ENCODE peak calls at places on chromosomes 1 and 21, in six cellular contexts. J is HAP-1, L is K562, H is ovary, Q is prostate gland, T is mucosa of descending colon. C is an unnamed sample. For H3K4me1, the result is how much of the 10 kb centered on the place peaks cover.

GRCh38 chr21:26769613-26770188 is 75.5 kb downstream of the ADAMTS1 start:
- DNase-seq in J (peak), L (no peak), H (no peak), Q (no peak), T (no peak), C (no peak)

GRCh38 chr1:87685366-87686136 is 356.9 kb downstream of the LMO4 start:
- DNase-seq in J (peak), L (no peak), H (no peak), Q (no peak), T (no peak), C (no peak)

GRCh38 chr1:150976879-150977694 is 2.5 kb upstream of the CERS2 start:
- DNase-seq in J (no peak), L (peak), H (peak), Q (peak), T (peak), C (peak)

GRCh38 chr1:38624341-38625039 is 235.1 kb downstream of the RRAGC start:
- DNase-seq in J (no peak), L (no peak), H (no peak), Q (no peak), T (no peak), C (no peak)

GRCh38 chr1:7869136-7869905 is 16.5 kb upstream of the UTS2 start:
- DNase-seq in J (no peak), L (no peak), H (no peak), Q (no peak), T (no peak), C (no peak)

GRCh38 chr1:1212780-1213152 is 1.2 kb downstream of the TNFRSF4 start:
- DNase-seq in J (no peak), L (no peak), H (peak), Q (no peak), T (peak), C (peak)

GRCh38 chr1:43995984-43996732 is 4.8 kb downstream of the CCDC24 start:
- DNase-seq in J (peak), L (no peak), H (no peak), Q (no peak), T (no peak), C (no peak)

GRCh38 chr1:164587617-164588367 is 28.8 kb downstream of the PBX1 start:
- DNase-seq in J (peak), L (no peak), H (no peak), Q (no peak), T (no peak), C (no peak)

GRCh38 chr21:36927718-36928117 is 38.8 kb downstream of the HLCS start:
- DNase-seq in J (peak), L (peak), H (peak), Q (peak), T (peak), C (peak)

GRCh38 chr1:32337855-32338636 is 2.0 kb upstream of the MARCKSL1 start:
- DNase-seq in J (no peak), L (no peak), H (no peak), Q (no peak), T (peak), C (no peak)

GRCh38 chr1:111956155-111956817 is 33.2 kb downstream of the KCND3 start:
- DNase-seq in J (no peak), L (no peak), H (no peak), Q (no peak), T (no peak), C (no peak)

GRCh38 chr1:94729287-94729686 is 90.9 kb upstream of the SLC44A3 start:
- DNase-seq in J (no peak), L (no peak), H (no peak), Q (no peak), T (no peak), C (no peak)

DNA sequence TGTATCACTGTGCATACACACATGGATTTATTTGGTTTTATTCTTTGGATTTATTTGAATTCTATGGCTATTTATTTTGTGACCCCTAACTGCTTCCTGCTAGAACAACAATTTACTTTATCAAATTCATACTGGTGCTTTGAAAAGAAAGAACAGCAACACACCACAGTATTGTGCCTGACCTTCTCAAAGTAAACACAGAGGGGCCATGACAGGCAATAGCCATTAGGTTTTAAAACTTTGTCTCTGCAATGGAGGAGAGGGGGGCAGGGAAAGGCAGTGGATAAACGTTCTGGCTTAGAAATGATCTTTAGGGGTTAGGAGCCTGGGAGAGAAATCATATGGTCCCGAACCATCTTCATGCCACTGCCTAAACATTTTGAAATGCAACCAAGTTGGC is 40.0 kb downstream of the PLPP3 start:
- DNase-seq in J (no peak), L (no peak), H (no peak), Q (no peak), T (no peak), C (no peak)
- H3K4me1 ChIP-seq in J (under half), L (under half), H (under half), Q (under half), T (under half), C (under half)

GRCh38 chr1:159090566-159091546 is 14.3 kb upstream of the AIM2 start:
- DNase-seq in J (no peak), L (no peak), H (no peak), Q (no peak), T (no peak), C (no peak)

GRCh38 chr1:159084867-159085266 is 8.3 kb upstream of the AIM2 start:
- DNase-seq in J (no peak), L (no peak), H (no peak), Q (no peak), T (no peak), C (no peak)

GRCh38 chr1:159089184-159089791 is 12.7 kb upstream of the AIM2 start:
- DNase-seq in J (no peak), L (peak), H (no peak), Q (no peak), T (no peak), C (no peak)

GRCh38 chr1:159088566-159089183 is 12.1 kb upstream of the AIM2 start:
- DNase-seq in J (no peak), L (no peak), H (no peak), Q (no peak), T (no peak), C (no peak)

GRCh38 chr1:159088050-159088449 is 11.5 kb upstream of the AIM2 start:
- DNase-seq in J (no peak), L (no peak), H (no peak), Q (no peak), T (no peak), C (no peak)
- H3K4me1 ChIP-seq in J (under half), L (under half), H (under half), Q (under half), T (under half), C (under half)

DNA sequence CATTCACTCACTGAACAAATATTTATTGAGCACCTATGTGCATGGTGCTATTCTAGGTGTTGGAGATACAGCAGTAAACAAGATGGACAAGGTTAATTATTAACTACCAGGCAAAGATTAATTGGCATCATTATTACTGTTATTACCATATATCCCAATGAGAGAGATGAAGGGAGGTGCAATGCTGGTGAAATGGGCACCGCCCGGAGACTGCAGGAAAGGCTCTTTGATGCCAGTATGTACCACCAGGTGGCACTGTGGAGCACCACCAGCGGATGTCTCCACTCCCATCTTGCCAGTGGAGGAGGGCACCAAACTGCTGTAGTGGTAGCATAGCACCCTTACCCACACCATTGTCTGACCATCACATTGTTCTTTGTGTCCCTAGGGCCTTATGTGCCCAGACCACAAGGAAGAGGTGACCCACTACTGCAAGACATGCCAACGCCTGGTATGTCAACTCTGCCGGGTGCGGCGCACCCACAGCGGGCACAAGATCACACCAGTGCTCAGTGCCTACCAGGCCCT is 3.0 kb downstream of the TRIM46 start:
- DNase-seq in J (peak), L (peak), H (peak), Q (peak), T (peak), C (peak)
- H3K4me1 ChIP-seq in J (under half), L (half or more), H (under half), Q (under half), T (under half), C (under half)

GRCh38 chr1:185804608-185805007 is 70.4 kb downstream of the HMCN1 start:
- DNase-seq in J (no peak), L (no peak), H (no peak), Q (no peak), T (no peak), C (no peak)

GRCh38 chr1:185811062-185811709 is 77.0 kb downstream of the HMCN1 start:
- DNase-seq in J (no peak), L (no peak), H (no peak), Q (no peak), T (no peak), C (no peak)

GRCh38 chr1:185804206-185804605 is 70.0 kb downstream of the HMCN1 start:
- DNase-seq in J (no peak), L (no peak), H (no peak), Q (no peak), T (no peak), C (no peak)

GRCh38 chr1:185812934-185813333 is 78.7 kb downstream of the HMCN1 start:
- DNase-seq in J (no peak), L (no peak), H (no peak), Q (no peak), T (no peak), C (no peak)

GRCh38 chr1:185808675-185809074 is 74.5 kb downstream of the HMCN1 start:
- DNase-seq in J (no peak), L (no peak), H (no peak), Q (no peak), T (no peak), C (no peak)
- H3K4me1 ChIP-seq in J (under half), L (under half), H (under half), Q (under half), T (under half), C (under half)

GRCh38 chr1:211183924-211184323 is 50.0 kb upstream of the KCNH1 start:
- DNase-seq in J (no peak), L (no peak), H (no peak), Q (no peak), T (no peak), C (no peak)
- H3K4me1 ChIP-seq in J (under half), L (under half), H (under half), Q (under half), T (under half), C (under half)

GRCh38 chr1:15885269-15885668 is 37.8 kb downstream of the SPEN start:
- DNase-seq in J (no peak), L (no peak), H (no peak), Q (no peak), T (no peak), C (no peak)
- H3K4me1 ChIP-seq in J (under half), L (under half), H (under half), Q (under half), T (under half), C (under half)

GRCh38 chr1:211788626-211789025 is 41.9 kb downstream of the LPGAT1 start:
- DNase-seq in J (no peak), L (no peak), H (no peak), Q (no peak), T (no peak), C (no peak)
- H3K4me1 ChIP-seq in J (under half), L (under half), H (under half), Q (under half), T (under half), C (under half)

DNA sequence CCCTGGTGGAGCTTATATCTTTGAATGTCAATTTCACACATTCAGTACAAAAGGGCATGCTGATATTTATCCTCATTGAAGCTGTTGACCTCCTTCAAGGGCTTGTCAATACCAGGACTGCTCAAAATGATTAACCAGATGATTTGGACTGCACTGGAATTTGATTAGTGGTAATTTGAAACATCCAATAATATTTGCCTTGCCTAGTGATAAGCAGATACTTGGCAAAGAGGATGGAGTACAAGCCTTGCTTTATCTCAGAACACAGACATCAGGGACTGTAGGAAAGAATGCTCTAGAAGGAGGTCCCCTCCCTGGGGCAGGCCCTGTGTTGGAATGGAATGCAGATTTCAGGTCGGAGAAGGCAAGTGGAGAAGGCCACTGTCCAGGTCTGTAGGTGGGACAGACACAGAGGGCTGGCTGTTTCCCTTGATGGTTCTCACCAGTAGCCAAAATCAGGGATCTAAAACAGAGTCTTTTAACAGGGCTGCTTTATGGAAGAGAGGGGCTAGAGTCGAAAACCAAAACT is 64.8 kb upstream of the ZNF648 start:
- DNase-seq in J (no peak), L (no peak), H (no peak), Q (no peak), T (no peak), C (no peak)
- H3K4me1 ChIP-seq in J (under half), L (under half), H (under half), Q (under half), T (under half), C (under half)

GRCh38 chr1:36382669-36383068 is 3.1 kb downstream of the STK40 start:
- DNase-seq in J (no peak), L (no peak), H (no peak), Q (no peak), T (no peak), C (no peak)

GRCh38 chr1:36380003-36380631 is 5.6 kb downstream of the STK40 start:
- DNase-seq in J (no peak), L (no peak), H (peak), Q (no peak), T (no peak), C (no peak)

GRCh38 chr1:36380782-36381181 is 4.9 kb downstream of the STK40 start:
- DNase-seq in J (no peak), L (no peak), H (no peak), Q (no peak), T (no peak), C (no peak)

GRCh38 chr1:36382231-36382630 is 3.5 kb downstream of the STK40 start:
- DNase-seq in J (no peak), L (no peak), H (no peak), Q (no peak), T (no peak), C (no peak)

GRCh38 chr1:36381405-36381804 is 4.3 kb downstream of the STK40 start:
- DNase-seq in J (no peak), L (no peak), H (no peak), Q (no peak), T (no peak), C (no peak)
- H3K4me1 ChIP-seq in J (under half), L (under half), H (under half), Q (under half), T (under half), C (half or more)

GRCh38 chr1:155012052-155012546 is 9.5 kb downstream of the ZBTB7B start:
- DNase-seq in J (peak), L (peak), H (peak), Q (peak), T (peak), C (peak)

GRCh38 chr1:155013632-155014031 is 11.0 kb downstream of the ZBTB7B start:
- DNase-seq in J (no peak), L (peak), H (peak), Q (no peak), T (peak), C (no peak)

GRCh38 chr1:155011437-155011907 is 8.9 kb downstream of the ZBTB7B start:
- DNase-seq in J (no peak), L (no peak), H (peak), Q (peak), T (no peak), C (no peak)

GRCh38 chr1:155014709-155015508 is 12.3 kb downstream of the ZBTB7B start:
- DNase-seq in J (no peak), L (no peak), H (peak), Q (no peak), T (peak), C (no peak)

GRCh38 chr1:155012760-155013602 is 10.4 kb downstream of the ZBTB7B start:
- DNase-seq in J (no peak), L (no peak), H (no peak), Q (no peak), T (no peak), C (no peak)
- H3K4me1 ChIP-seq in J (under half), L (half or more), H (under half), Q (under half), T (half or more), C (half or more)

C was measured in upper lobe of right lung.